ENCODE peak calls at places on chromosomes 12 and 14, in nine cellular contexts. T is endothelial cell of umbilical vein, S is A549, A is H1, C is HCT116, P is K562, J is HepG2, Z is GM12878, B is SK-N-SH. K is an unnamed sample.

GRCh38 chr12:1544991-1545700 is 49.2 kb downstream of the FBXL14 start:
- DNase-seq in Z (no peak), B (no peak), C (peak), J (peak), A (no peak), P (no peak), S (no peak), T (peak), K (peak)

GRCh38 chr12:122811777-122812176 is 23.5 kb upstream of the HIP1R start:
- DNase-seq in J (no peak), T (no peak), C (no peak), A (no peak), S (no peak), B (no peak), Z (no peak), P (no peak), K (no peak)

GRCh38 chr12:101021911-101022388 is 188.1 kb downstream of the SLC5A8 start:
- DNase-seq in S (peak), T (peak), A (no peak), C (peak), B (no peak), J (peak), P (no peak), Z (no peak), K (peak)

GRCh38 chr14:56490379-56490778 is 89.2 kb upstream of the TMEM260 start:
- DNase-seq in T (peak), Z (no peak), S (no peak), C (peak), J (peak), P (no peak), A (no peak), B (peak), K (peak)

GRCh38 chr14:68427550-68427890 is 365.3 kb downstream of the ZFP36L1 start:
- DNase-seq in P (no peak), B (no peak), S (no peak), J (peak), A (no peak), Z (no peak), C (no peak), T (no peak), K (no peak)

GRCh38 chr12:95574799-95575452 is 23.6 kb upstream of the USP44 start:
- DNase-seq in T (peak), Z (no peak), J (peak), A (no peak), B (peak), P (peak), S (peak), C (peak), K (peak)

GRCh38 chr12:92543872-92544271 is 158.9 kb upstream of the PLEKHG7 start:
- DNase-seq in S (no peak), A (no peak), C (no peak), Z (no peak), B (no peak), T (peak), P (no peak), J (no peak), K (no peak)

GRCh38 chr14:101947577-101947903 is 16.8 kb upstream of the DYNC1H1 start:
- DNase-seq in S (no peak), Z (no peak), B (peak), A (no peak), C (no peak), J (no peak), T (no peak), P (no peak), K (no peak)

GRCh38 chr14:21965042-21965441 is 291.4 kb upstream of the OR4E1 start:
- DNase-seq in J (no peak), Z (no peak), C (no peak), S (no peak), A (no peak), P (no peak), T (no peak), B (no peak), K (no peak)

GRCh38 chr12:132610896-132611602 is 667 bp upstream of the LRCOL1 start:
- DNase-seq in A (no peak), C (no peak), Z (no peak), P (no peak), T (no peak), B (no peak), S (no peak), J (no peak), K (no peak)

GRCh38 chr12:15013634-15014169 is 40.9 kb downstream of the PDE6H start:
- DNase-seq in A (no peak), T (no peak), S (no peak), C (no peak), B (no peak), P (no peak), Z (no peak), J (no peak), K (no peak)

GRCh38 chr12:1929985-1930815 is 11.7 kb upstream of the CACNA2D4 start:
- DNase-seq in T (no peak), B (peak), C (no peak), Z (no peak), A (peak), P (no peak), J (no peak), S (no peak), K (peak)

GRCh38 chr12:66002812-66003211 is 127.7 kb downstream of the LLPH start:
- DNase-seq in Z (no peak), J (no peak), T (no peak), C (no peak), B (no peak), P (no peak), S (no peak), A (no peak), K (no peak)

GRCh38 chr12:32089156-32089950 is 17.3 kb upstream of the BICD1 start:
- DNase-seq in J (no peak), T (no peak), C (no peak), Z (no peak), A (no peak), S (no peak), P (no peak), B (peak), K (peak)

GRCh38 chr12:68259318-68259940 is 6.0 kb upstream of the IL22 start:
- DNase-seq in P (no peak), T (peak), S (no peak), C (no peak), A (no peak), B (no peak), Z (peak), J (no peak), K (no peak)

GRCh38 chr12:24226745-24227350 is 277.4 kb upstream of the SOX5 start:
- DNase-seq in S (no peak), T (peak), Z (no peak), B (no peak), C (no peak), P (no peak), A (no peak), J (peak), K (peak)

GRCh38 chr12:122421263-122421814 is 1.1 kb downstream of the CLIP1 start:
- DNase-seq in S (peak), P (peak), A (no peak), C (no peak), J (peak), T (no peak), Z (no peak), B (peak), K (peak)

GRCh38 chr12:108193922-108194321 is 64.8 kb downstream of the WSCD2 start:
- DNase-seq in C (peak), A (peak), P (peak), S (peak), J (peak), T (peak), B (peak), Z (no peak), K (peak)

GRCh38 chr14:29054119-29054518 is 287.5 kb downstream of the FOXG1 start:
- DNase-seq in A (no peak), S (no peak), Z (no peak), C (no peak), P (no peak), B (no peak), J (no peak), T (no peak), K (no peak)

GRCh38 chr12:96401061-96401871 is 1.0 kb upstream of the CDK17 start:
- DNase-seq in B (peak), T (peak), S (peak), Z (peak), P (peak), C (peak), A (no peak), J (peak), K (peak)

GRCh38 chr14:103108749-103109207 is 14.3 kb downstream of the EXOC3L4 start:
- DNase-seq in S (no peak), C (no peak), B (no peak), P (peak), Z (no peak), J (no peak), A (no peak), T (no peak), K (peak)

GRCh38 chr12:30847259-30847658 is 79.3 kb upstream of the TSPAN11 start:
- DNase-seq in S (no peak), P (peak), B (peak), T (peak), A (no peak), J (peak), Z (peak), C (peak), K (peak)

GRCh38 chr14:28577711-28578131 is 188.9 kb upstream of the FOXG1 start:
- DNase-seq in A (no peak), S (no peak), Z (no peak), J (no peak), T (peak), P (no peak), B (no peak), C (no peak), K (no peak)

GRCh38 chr14:89212386-89213235 is 204.4 kb downstream of the FOXN3 start:
- DNase-seq in A (no peak), Z (no peak), B (peak), J (no peak), T (peak), P (no peak), S (no peak), C (no peak), K (peak)

GRCh38 chr14:48575772-48576171 is 900.4 kb upstream of the MDGA2 start:
- DNase-seq in T (no peak), P (no peak), J (no peak), A (peak), C (no peak), S (no peak), Z (no peak), B (no peak), K (no peak)

GRCh38 chr12:89098390-89099102 is 253.8 kb downstream of the DUSP6 start:
- DNase-seq in P (no peak), T (no peak), A (peak), B (peak), S (no peak), C (no peak), J (no peak), Z (no peak), K (no peak)

GRCh38 chr12:89862511-89863331 is 154.1 kb upstream of the ATP2B1 start:
- DNase-seq in P (no peak), J (no peak), T (peak), B (no peak), A (no peak), C (no peak), Z (peak), S (no peak), K (peak)

GRCh38 chr14:92657457-92658142 is 90.8 kb downstream of the LGMN start:
- DNase-seq in P (no peak), A (no peak), J (no peak), T (no peak), S (no peak), B (no peak), Z (no peak), C (no peak), K (peak)

GRCh38 chr12:110698171-110698902 is 9.4 kb upstream of the HVCN1 start:
- DNase-seq in P (peak), A (peak), Z (peak), B (no peak), S (peak), J (peak), C (peak), T (peak), K (peak)

GRCh38 chr12:101761347-101761746 is 22.1 kb upstream of the SYCP3 start:
- DNase-seq in P (no peak), S (no peak), T (no peak), C (no peak), Z (no peak), B (no peak), J (no peak), A (no peak), K (no peak)

GRCh38 chr12:28032811-28033537 is 60.4 kb upstream of the PTHLH start:
- DNase-seq in S (no peak), P (no peak), A (no peak), C (no peak), B (no peak), Z (no peak), T (no peak), J (no peak), K (no peak)

GRCh38 chr14:103071544-103072251 is 12.3 kb upstream of the LBHD2 start:
- DNase-seq in B (no peak), P (no peak), C (no peak), Z (no peak), T (no peak), J (no peak), S (no peak), A (no peak), K (peak)

GRCh38 chr12:122079038-122079531 is 529 bp downstream of the MLXIP start:
- DNase-seq in A (peak), J (no peak), Z (no peak), S (no peak), C (no peak), P (no peak), T (peak), B (peak), K (peak)

GRCh38 chr12:95763809-95764253 is 26.7 kb downstream of the NTN4 start:
- DNase-seq in J (peak), S (peak), Z (no peak), T (peak), C (peak), P (no peak), A (no peak), B (no peak), K (peak)

DNA sequence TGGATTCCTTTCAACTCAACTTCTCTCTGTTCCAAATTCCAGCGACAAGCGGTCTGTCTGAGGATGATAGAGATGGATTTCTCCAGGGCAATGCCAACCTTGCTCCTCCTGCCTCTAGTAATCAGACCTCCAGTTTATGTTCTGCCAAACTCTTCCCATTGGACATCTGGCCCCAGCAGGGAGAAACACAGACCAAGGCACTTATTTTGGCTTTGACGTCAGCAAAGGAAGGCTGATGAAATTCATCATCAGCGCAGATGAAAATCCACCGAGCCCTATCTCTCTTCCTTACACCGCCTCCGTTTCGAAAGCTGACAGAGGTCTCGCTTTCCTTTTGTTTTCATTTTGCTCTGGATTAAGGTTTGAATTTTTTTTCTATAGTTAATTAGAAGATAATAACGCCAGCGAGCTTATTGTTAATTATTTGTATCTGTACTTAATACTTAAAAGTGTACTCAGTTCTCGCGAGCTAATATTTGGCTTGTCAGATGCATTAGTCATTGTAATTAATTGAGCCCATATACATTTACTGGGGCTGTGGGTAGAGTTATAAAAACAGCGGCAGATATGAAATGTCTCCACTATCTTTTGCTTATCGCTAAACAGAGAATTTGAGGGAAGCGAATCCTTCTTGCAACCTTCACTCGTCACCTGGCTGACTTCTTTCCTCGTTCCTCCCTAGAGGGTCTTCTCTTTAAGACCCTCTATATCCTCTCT is 35.9 kb upstream of the MED13L start:
- DNase-seq in P (no peak), Z (no peak), B (no peak), A (no peak), T (no peak), J (no peak), S (no peak), C (no peak), K (no peak)
- H3K4me3 ChIP-seq in P (no peak), Z (no peak), B (no peak), A (no peak), T (no peak), J (no peak), S (no peak), C (no peak), K (no peak)

DNA sequence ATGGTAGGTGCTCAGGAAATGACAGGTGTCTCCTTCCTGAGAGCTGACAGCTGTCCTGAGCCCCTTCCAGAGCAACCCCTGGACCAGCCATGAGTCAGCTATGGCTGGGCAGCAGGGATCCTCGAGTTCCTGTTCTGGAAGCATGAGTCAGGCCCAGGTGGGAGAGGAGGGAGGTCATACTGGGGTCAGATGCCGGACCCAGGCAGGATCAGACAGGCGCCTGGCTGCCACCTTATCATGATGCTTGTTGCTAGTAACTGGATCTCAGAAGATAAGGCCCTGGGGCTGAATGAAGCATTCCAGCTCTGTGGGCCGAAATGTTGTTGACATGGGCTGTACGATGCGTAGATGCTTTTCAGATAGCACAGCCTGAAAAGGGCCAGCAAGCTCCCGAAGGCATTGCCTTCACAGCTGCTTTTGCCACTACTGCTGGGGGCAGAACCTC is 17.4 kb upstream of the KRT7 start:
- DNase-seq in P (peak), C (peak), A (no peak), Z (no peak), T (peak), B (peak), S (peak), J (peak), K (peak)
- TF ChIP-seq MAX in P (no peak), C (no peak), A (no peak), Z (no peak), T (no peak), B (peak), S (peak), J (no peak), K (no peak)

GRCh38 chr14:45787167-45787566 is 534.2 kb upstream of the MIS18BP1 start:
- DNase-seq in A (no peak), J (no peak), P (peak), C (peak), Z (no peak), B (no peak), T (no peak), S (no peak), K (peak)
- H3K4me3 ChIP-seq in A (no peak), J (no peak), P (no peak), C (no peak), Z (no peak), B (no peak), T (no peak), S (no peak), K (no peak)

GRCh38 chr12:113852695-113853490 is 113.2 kb downstream of the RBM19 start:
- DNase-seq in T (no peak), B (no peak), P (no peak), A (no peak), C (no peak), Z (no peak), S (no peak), J (no peak), K (peak)
- TF ChIP-seq MAX in T (no peak), B (no peak), P (no peak), A (no peak), C (no peak), Z (no peak), S (no peak), J (no peak), K (peak)

GRCh38 chr14:67268456-67269115 is 27.4 kb downstream of the PALS1 start:
- DNase-seq in S (no peak), C (no peak), T (no peak), P (no peak), Z (no peak), B (no peak), A (peak), J (no peak), K (no peak)
- H3K4me3 ChIP-seq in S (no peak), C (no peak), T (peak), P (peak), Z (no peak), B (no peak), A (peak), J (no peak), K (no peak)

GRCh38 chr14:50920482-50921225 is 23.6 kb downstream of the PYGL start:
- DNase-seq in A (no peak), S (no peak), P (no peak), B (no peak), C (no peak), T (no peak), J (peak), Z (no peak), K (no peak)
- TF ChIP-seq MAX in A (no peak), S (no peak), P (no peak), B (no peak), C (no peak), T (no peak), J (no peak), Z (no peak), K (no peak)

DNA sequence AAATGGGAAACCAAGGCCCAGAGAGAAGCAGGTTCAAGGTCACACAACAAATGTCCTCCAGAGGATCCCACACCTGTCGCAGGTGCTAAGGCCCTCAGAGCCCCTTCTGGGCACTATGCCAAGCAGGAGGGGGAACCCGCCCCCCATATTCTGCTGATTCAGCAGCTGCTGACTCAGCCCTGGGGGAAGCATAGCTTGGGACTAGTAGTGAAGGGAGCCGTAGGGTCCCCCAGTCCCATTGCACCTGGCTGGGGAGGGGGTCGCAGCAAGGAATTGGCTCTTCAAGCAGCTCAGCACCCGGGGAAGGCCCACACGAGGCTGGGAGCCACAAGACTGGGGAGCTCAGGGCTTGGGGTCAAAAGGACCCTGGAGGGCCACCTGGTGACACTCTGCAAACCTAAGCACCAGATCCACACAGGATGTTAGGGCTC is 1.0 kb downstream of the RASAL1 start:
- DNase-seq in B (no peak), P (no peak), Z (no peak), C (no peak), T (no peak), J (no peak), S (no peak), A (no peak), K (no peak)
- H3K4me3 ChIP-seq in B (no peak), P (no peak), Z (no peak), C (peak), T (no peak), J (no peak), S (no peak), A (peak), K (no peak)

DNA sequence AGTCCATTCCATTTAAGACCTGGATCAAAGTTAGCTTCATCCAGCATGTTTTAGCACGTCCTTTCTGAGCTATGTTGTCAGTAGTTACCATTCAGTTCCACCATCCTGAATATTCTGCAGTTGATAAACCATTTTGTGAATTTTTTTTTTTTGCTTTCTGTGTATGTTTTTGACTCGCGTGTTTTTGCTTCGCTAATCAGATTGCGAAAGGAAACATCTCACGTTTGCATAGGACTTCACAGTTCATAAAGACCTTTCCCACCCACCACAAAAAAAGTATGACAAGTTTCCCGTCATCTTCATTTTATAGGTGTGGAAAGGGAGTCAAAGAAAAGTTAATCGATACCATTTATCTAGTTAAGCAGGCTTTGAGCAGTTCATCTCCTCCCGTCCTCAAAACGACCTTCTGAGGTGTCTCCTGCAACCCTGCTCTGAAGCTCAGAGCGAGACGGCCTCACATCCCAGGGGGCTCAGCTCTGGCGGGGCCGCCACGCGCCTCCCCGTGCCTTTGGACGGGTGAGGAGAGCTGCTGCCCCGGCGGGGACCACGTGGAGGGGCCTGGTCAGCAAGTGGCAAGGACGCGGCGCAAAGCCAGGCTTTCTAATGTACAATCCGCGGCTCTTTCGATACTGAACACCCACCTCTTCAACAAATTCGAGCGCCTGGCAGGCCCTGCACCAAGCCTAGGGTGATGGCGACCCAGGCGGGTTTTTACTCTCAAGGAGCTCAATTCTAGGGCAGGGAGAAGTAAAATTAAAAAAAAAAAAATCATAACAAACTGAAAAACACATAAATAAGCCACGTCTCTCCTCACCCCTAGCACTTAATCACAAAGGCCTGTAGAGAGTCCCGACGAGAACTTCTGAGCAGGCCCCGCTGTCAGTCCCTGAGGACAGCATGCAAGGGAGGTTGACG is 988 bp upstream of the TMEM263 start:
- DNase-seq in Z (no peak), P (peak), S (no peak), C (no peak), T (peak), B (peak), J (no peak), A (peak), K (peak)
- TF ChIP-seq MAX in Z (no peak), P (peak), S (no peak), C (no peak), T (peak), B (no peak), J (no peak), A (peak), K (no peak)

GRCh38 chr12:19683178-19683927 is 244.1 kb downstream of the AEBP2 start:
- DNase-seq in T (peak), S (peak), B (no peak), P (no peak), A (no peak), Z (no peak), C (no peak), J (peak), K (no peak)
- H3K4me3 ChIP-seq in T (no peak), S (peak), B (peak), P (no peak), A (no peak), Z (no peak), C (no peak), J (no peak), K (no peak)